ENCODE peak calls at places on chromosomes 16 and 17, in five cellular contexts. W is foreskin melanocyte; X is activated CD4-positive, alpha-beta T cell treated with anti-CD3 and anti-CD28 coated beads, Interleukin-2, amount 50 U/mL, for 48 hours; R is retina; N is NCI-H146. S is an unnamed sample.
A peak's percentile ranks its signal among the peaks of the same experiment; 100 is the strongest.

GRCh38 chr17:50611639-50612038 is 23.0 kb upstream of the ABCC3 start:
- DNase-seq in W (no peak), X (no peak), R (no peak), N (no peak), S (no peak)

GRCh38 chr17:11264183-11264871 is 23.3 kb downstream of the SHISA6 start:
- DNase-seq in W (no peak), X (no peak), R (no peak), N (no peak), S (no peak)

GRCh38 chr17:40313660-40314556 is 4.9 kb downstream of the RARA start:
- DNase-seq in W (no peak), X (no peak), R (no peak), N (no peak), S (no peak)

GRCh38 chr17:75909051-75909811 is 4.5 kb upstream of the MRPL38 start:
- DNase-seq in W (no peak), X (no peak), R (no peak), N (peak; percentile 87), S (peak; percentile 56)

GRCh38 chr16:4624827-4625616 is 396 bp downstream of the MGRN1 start:
- DNase-seq in W (peak; percentile 44), X (peak; percentile 84), R (peak; percentile 76), N (peak; percentile 81), S (peak; percentile 49)

GRCh38 chr17:32123782-32124181 is 18.5 kb upstream of the RHOT1 start:
- DNase-seq in W (no peak), X (no peak), R (no peak), N (no peak), S (no peak)

GRCh38 chr16:31112711-31113419 is 4.6 kb upstream of the KAT8 start:
- DNase-seq in W (no peak), X (no peak), R (no peak), N (no peak), S (no peak)

GRCh38 chr17:4381690-4382671 is 15.5 kb upstream of the UBE2G1 start:
- DNase-seq in W (no peak), X (no peak), R (no peak), N (no peak), S (no peak)

GRCh38 chr17:82861393-82861775 is 21.6 kb upstream of the ZNF750 start:
- DNase-seq in W (no peak), X (no peak), R (no peak), N (no peak), S (no peak)

GRCh38 chr16:50947826-50948225 is 203.2 kb downstream of the SALL1 start:
- DNase-seq in W (no peak), X (no peak), R (no peak), N (no peak), S (no peak)

GRCh38 chr17:51103050-51103449 is 17.6 kb downstream of the SPAG9 start:
- DNase-seq in W (no peak), X (no peak), R (no peak), N (no peak), S (no peak)

GRCh38 chr17:57612202-57613071 is 132.7 kb downstream of the CCDC182 start:
- DNase-seq in W (no peak), X (no peak), R (no peak), N (peak; percentile 90), S (no peak)

GRCh38 chr16:84810518-84811273 is 9.1 kb upstream of the CRISPLD2 start:
- DNase-seq in W (no peak), X (no peak), R (no peak), N (no peak), S (no peak)

GRCh38 chr16:12511708-12512107 is 292.0 kb downstream of the CPPED1 start:
- DNase-seq in W (no peak), X (no peak), R (no peak), N (no peak), S (no peak)

GRCh38 chr17:50123649-50124349 is 6.2 kb downstream of the SAMD14 start:
- DNase-seq in W (peak; percentile 36), X (no peak), R (peak; percentile 82), N (peak; percentile 27), S (no peak)

GRCh38 chr16:66014221-66014620 is 352.3 kb upstream of the CDH5 start:
- DNase-seq in W (no peak), X (no peak), R (no peak), N (no peak), S (no peak)

GRCh38 chr17:44585315-44585714 is 28.0 kb downstream of the FZD2 start:
- DNase-seq in W (no peak), X (no peak), R (no peak), N (no peak), S (no peak)

GRCh38 chr16:50591800-50592771 is 43.9 kb downstream of the NKD1 start:
- DNase-seq in W (no peak), X (no peak), R (no peak), N (no peak), S (no peak)

GRCh38 chr16:4846503-4846900 is 586 bp downstream of the GLYR1 start:
- DNase-seq in W (no peak), X (peak; percentile 26), R (no peak), N (peak; percentile 66), S (peak; percentile 76)

GRCh38 chr16:85412911-85413520 is 200.1 kb upstream of the GSE1 start:
- DNase-seq in W (no peak), X (no peak), R (peak; percentile 1), N (no peak), S (peak; percentile 5)

GRCh38 chr16:86657972-86658371 is 79.6 kb downstream of the FOXL1 start:
- DNase-seq in W (no peak), X (no peak), R (no peak), N (no peak), S (no peak)

GRCh38 chr16:6884002-6884401 is 448.6 kb upstream of the RBFOX1 start:
- DNase-seq in W (no peak), X (no peak), R (peak; percentile 40), N (no peak), S (no peak)

GRCh38 chr17:73311781-73312641 is at the start of gene CDC42EP4:
- DNase-seq in W (peak; percentile 83), X (peak; percentile 91), R (peak; percentile 94), N (peak; percentile 89), S (peak; percentile 97)

GRCh38 chr17:61496174-61496956 is 44.1 kb downstream of the TBX4 start:
- DNase-seq in W (no peak), X (no peak), R (peak; percentile 45), N (no peak), S (no peak)

GRCh38 chr16:87681990-87682570 is 79.8 kb downstream of the JPH3 start:
- DNase-seq in W (peak; percentile 50), X (no peak), R (no peak), N (no peak), S (no peak)

GRCh38 chr16:57265850-57266530 is 18.5 kb downstream of the PLLP start:
- DNase-seq in W (no peak), X (no peak), R (peak; percentile 39), N (no peak), S (peak; percentile 85)

GRCh38 chr17:36901506-36901905 is 35.8 kb upstream of the LHX1 start:
- DNase-seq in W (no peak), X (no peak), R (peak; percentile 56), N (no peak), S (no peak)

S was measured in BE2C.